ENCODE peak calls at places on chromosome 4, in ten cellular contexts. N is endothelial cell of umbilical vein, J is transverse colon, Z is esophagus muscularis mucosa, G is prostate gland, U is HepG2, C is suprapubic skin, R is sigmoid colon, D is HCT116, Y is stomach. W is an unnamed sample.

GRCh38 chr4:20022471-20022870 is 229.2 kb upstream of the SLIT2 start:
- DNase-seq in N (no peak), J (no peak), Z (no peak), G (no peak), U (no peak), C (no peak), R (no peak), D (no peak), Y (no peak), W (no peak)

GRCh38 chr4:155748039-155748438 is 10.8 kb upstream of the GUCY1B1 start:
- DNase-seq in N (no peak), J (no peak), Z (no peak), G (no peak), U (no peak), C (no peak), R (no peak), D (no peak), Y (no peak), W (no peak)

GRCh38 chr4:186820371-186820990 is 96.8 kb upstream of the FAT1 start:
- DNase-seq in N (peak; percentile 68), J (peak; percentile 68), Z (no peak), G (no peak), U (no peak), C (no peak), R (peak; percentile 73), D (peak; percentile 71), Y (no peak), W (no peak)

GRCh38 chr4:70994387-70995099 is 1.1 kb downstream of the DCK start:
- DNase-seq in N (no peak), J (no peak), Z (no peak), G (no peak), U (no peak), C (no peak), R (no peak), D (no peak), Y (no peak), W (no peak)

GRCh38 chr4:13627185-13627605 is 330 bp downstream of the BOD1L1 start:
- DNase-seq in N (peak; percentile 38), J (peak; percentile 14), Z (no peak), G (no peak), U (no peak), C (no peak), R (peak; percentile 65), D (no peak), Y (no peak), W (no peak)

GRCh38 chr4:102759835-102760644 is 728 bp downstream of the MANBA start:
- DNase-seq in N (no peak), J (peak; percentile 28), Z (no peak), G (peak; percentile 15), U (peak; percentile 32), C (peak; percentile 86), R (peak; percentile 81), D (no peak), Y (peak; percentile 27), W (no peak)

GRCh38 chr4:120083152-120083551 is 16.5 kb upstream of the MAD2L1 start:
- DNase-seq in N (no peak), J (no peak), Z (no peak), G (no peak), U (no peak), C (no peak), R (no peak), D (no peak), Y (no peak), W (no peak)

GRCh38 chr4:106522839-106523238 is 154.3 kb upstream of the GIMD1 start:
- DNase-seq in N (peak; percentile 13), J (no peak), Z (no peak), G (no peak), U (peak; percentile 37), C (no peak), R (no peak), D (no peak), Y (no peak), W (no peak)

GRCh38 chr4:55386073-55386472 is 9.7 kb upstream of the TMEM165 start:
- DNase-seq in N (peak; percentile 21), J (no peak), Z (no peak), G (no peak), U (peak; percentile 13), C (no peak), R (no peak), D (peak; percentile 34), Y (no peak), W (no peak)

GRCh38 chr4:8030121-8030781 is 90.6 kb upstream of the AFAP1 start:
- DNase-seq in N (no peak), J (no peak), Z (no peak), G (no peak), U (no peak), C (no peak), R (no peak), D (no peak), Y (no peak), W (no peak)

GRCh38 chr4:173485164-173485563 is 44.9 kb downstream of the HAND2 start:
- DNase-seq in N (no peak), J (no peak), Z (no peak), G (no peak), U (no peak), C (no peak), R (no peak), D (no peak), Y (no peak), W (no peak)

GRCh38 chr4:126687655-126688358 is 945.0 kb upstream of the INTU start:
- DNase-seq in N (no peak), J (no peak), Z (no peak), G (no peak), U (no peak), C (no peak), R (no peak), D (no peak), Y (no peak), W (no peak)

GRCh38 chr4:89640620-89641366 is 196.2 kb downstream of the SNCA start:
- DNase-seq in N (no peak), J (peak; percentile 43), Z (no peak), G (no peak), U (peak; percentile 80), C (no peak), R (no peak), D (peak; percentile 68), Y (no peak), W (no peak)

GRCh38 chr4:109131559-109131958 is 170.9 kb downstream of the COL25A1 start:
- DNase-seq in N (no peak), J (no peak), Z (no peak), G (no peak), U (no peak), C (no peak), R (no peak), D (no peak), Y (no peak), W (no peak)

GRCh38 chr4:82587826-82588225 is 26.0 kb upstream of the TMEM150C start:
- DNase-seq in N (no peak), J (no peak), Z (no peak), G (no peak), U (no peak), C (no peak), R (no peak), D (no peak), Y (no peak), W (no peak)

GRCh38 chr4:113645771-113646455 is 115.6 kb downstream of the CAMK2D start:
- DNase-seq in N (peak; percentile 89), J (peak; percentile 61), Z (no peak), G (peak; percentile 66), U (peak; percentile 81), C (no peak), R (no peak), D (peak; percentile 83), Y (peak; percentile 63), W (no peak)

GRCh38 chr4:38621004-38621684 is 42.9 kb upstream of the KLF3 start:
- DNase-seq in N (no peak), J (peak; percentile 69), Z (peak; percentile 86), G (peak; percentile 88), U (peak; percentile 44), C (no peak), R (no peak), D (peak; percentile 29), Y (peak; percentile 67), W (no peak)

GRCh38 chr4:55447108-55447708 is 51.5 kb downstream of the TMEM165 start:
- DNase-seq in N (no peak), J (no peak), Z (no peak), G (no peak), U (no peak), C (no peak), R (no peak), D (no peak), Y (no peak), W (no peak)

GRCh38 chr4:68499021-68499420 is 51.8 kb downstream of the TMPRSS11E start:
- DNase-seq in N (no peak), J (no peak), Z (no peak), G (no peak), U (no peak), C (no peak), R (no peak), D (no peak), Y (no peak), W (no peak)
- H3K4me3 ChIP-seq in N (no peak overlapping the region), J (no peak overlapping the region), Z (no peak overlapping the region), G (no peak overlapping the region), U (no peak overlapping the region), C (no peak overlapping the region), R (no peak overlapping the region), D (no peak overlapping the region), Y (no peak overlapping the region), W (no peak overlapping the region)

GRCh38 chr4:128159967-128160366 is 98.9 kb downstream of the LARP1B start:
- DNase-seq in N (peak; percentile 62), J (no peak), Z (no peak), G (no peak), U (no peak), C (no peak), R (no peak), D (no peak), Y (no peak), W (no peak)
- TF ChIP-seq POLR2A in N (no peak), J (no peak), Z (no peak), G (no peak), U (no peak), C (no peak), R (no peak), D (no peak), Y (no peak), W (no peak)

DNA sequence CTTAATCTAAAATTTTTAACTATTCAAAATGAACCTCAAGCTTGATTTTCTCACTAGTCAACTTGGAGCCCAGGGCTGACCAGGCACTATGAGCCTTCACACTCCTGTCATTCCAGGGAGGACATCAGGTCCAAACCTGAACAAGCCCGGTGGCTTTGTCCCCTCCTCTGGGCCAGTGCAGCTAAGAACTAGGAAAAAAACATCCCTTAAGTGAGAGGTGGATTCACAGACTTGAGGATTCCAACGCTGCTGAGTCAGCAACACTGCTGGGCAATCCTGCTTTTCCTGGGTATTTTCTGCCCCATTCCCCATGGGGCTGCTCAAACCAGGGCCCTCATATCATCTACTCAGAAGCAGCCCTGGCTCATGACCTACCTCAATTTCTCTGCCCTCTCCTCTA is 4.0 kb downstream of the RNF212 start:
- DNase-seq in N (no peak), J (no peak), Z (no peak), G (no peak), U (no peak), C (no peak), R (no peak), D (no peak), Y (no peak), W (no peak)
- TF ChIP-seq POLR2AphosphoS5 in N (no peak), J (no peak), Z (no peak), G (no peak), U (no peak), C (no peak), R (no peak), D (no peak), Y (no peak), W (no peak)

DNA sequence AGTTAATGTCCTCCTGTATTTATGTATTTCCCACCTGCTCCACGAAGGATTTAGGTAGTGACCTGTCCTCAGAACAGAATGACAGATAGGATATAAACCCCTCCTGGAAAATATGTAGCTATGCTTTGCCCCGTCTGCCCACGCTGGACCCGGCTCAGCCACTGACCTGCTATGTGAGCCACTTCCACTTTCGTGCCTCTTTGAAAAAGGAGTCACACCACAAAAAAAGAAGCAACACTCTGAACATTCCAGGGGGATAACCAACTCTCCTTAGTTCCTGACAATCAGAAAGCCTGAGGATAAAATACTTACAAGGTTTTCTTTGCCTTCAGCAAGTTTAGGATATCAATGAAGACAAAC is 11.1 kb downstream of the ACSL1 start:
- DNase-seq in N (no peak), J (no peak), Z (no peak), G (no peak), U (no peak), C (peak; percentile 44), R (no peak), D (no peak), Y (no peak), W (no peak)
- H3K4me3 ChIP-seq in N (no peak overlapping the region), J (no peak overlapping the region), Z (peak overlapping the region; percentile 34), G (peak overlapping the region; percentile 0), U (peak overlapping the region; percentile 43), C (peak overlapping the region; percentile 18), R (no peak overlapping the region), D (peak overlapping the region; percentile 41), Y (peak overlapping the region; percentile 1), W (peak overlapping the region; percentile 47)

W was measured in breast epithelium.